ENCODE peak calls at places on chromosome 4, in eight cellular contexts. P is aorta, Z is SK-N-SH, W is heart left ventricle, A is psoas muscle, I is cardiac muscle cell, T is PC-3, M is body of pancreas. K is an unnamed sample.

GRCh38 chr4:3638080-3638715 is 106.0 kb upstream of the LRPAP1 start:
- DNase-seq in P (no peak), Z (no peak), W (no peak), A (no peak), I (no peak), T (no peak), M (no peak), K (no peak)

GRCh38 chr4:80036949-80037348 is 36.1 kb downstream of the ANTXR2 start:
- DNase-seq in P (no peak), Z (no peak), W (no peak), A (no peak), I (peak; percentile 97), T (no peak), M (no peak), K (no peak)

GRCh38 chr4:6609415-6610079 is 30.9 kb upstream of the MRFAP1 start:
- DNase-seq in P (no peak), Z (no peak), W (no peak), A (no peak), I (no peak), T (no peak), M (no peak), K (no peak)

GRCh38 chr4:118278473-118279274 is 74.1 kb downstream of the PRSS12 start:
- DNase-seq in P (peak; percentile 95), Z (peak; percentile 97), W (peak; percentile 97), A (peak; percentile 96), I (peak; percentile 95), T (peak; percentile 92), M (peak; percentile 99), K (peak; percentile 96)

GRCh38 chr4:159137176-159137575 is 34.3 kb downstream of the RAPGEF2 start:
- DNase-seq in P (no peak), Z (no peak), W (no peak), A (no peak), I (no peak), T (no peak), M (no peak), K (no peak)

GRCh38 chr4:1743975-1744374 is 22.7 kb downstream of the TACC3 start:
- DNase-seq in P (no peak), Z (no peak), W (no peak), A (no peak), I (no peak), T (no peak), M (no peak), K (no peak)

GRCh38 chr4:181819951-181820350 is 423.3 kb upstream of the TENM3 start:
- DNase-seq in P (no peak), Z (no peak), W (no peak), A (no peak), I (peak; percentile 53), T (no peak), M (no peak), K (no peak)

GRCh38 chr4:10164877-10165283 is 48.3 kb upstream of the WDR1 start:
- DNase-seq in P (no peak), Z (peak; percentile 55), W (peak; percentile 33), A (peak; percentile 19), I (peak; percentile 77), T (peak; percentile 43), M (no peak), K (peak; percentile 28)

GRCh38 chr4:139704915-139705485 is 39.4 kb downstream of the MGST2 start:
- DNase-seq in P (no peak), Z (no peak), W (no peak), A (no peak), I (peak; percentile 31), T (peak; percentile 10), M (no peak), K (no peak)

GRCh38 chr4:122450847-122451246 is 5.7 kb downstream of the IL2 start:
- DNase-seq in P (no peak), Z (no peak), W (no peak), A (no peak), I (peak; percentile 19), T (peak; percentile 62), M (no peak), K (no peak)

GRCh38 chr4:139844057-139844456 is 178.4 kb downstream of the MGST2 start:
- DNase-seq in P (no peak), Z (no peak), W (no peak), A (no peak), I (peak; percentile 33), T (no peak), M (no peak), K (no peak)

GRCh38 chr4:145935253-145936141 is 3.1 kb downstream of the ZNF827 start:
- DNase-seq in P (no peak), Z (peak; percentile 50), W (peak; percentile 68), A (peak; percentile 31), I (peak; percentile 54), T (no peak), M (peak; percentile 28), K (peak; percentile 73)

GRCh38 chr4:156829194-156829593 is 142.4 kb downstream of the PDGFC start:
- DNase-seq in P (peak; percentile 56), Z (no peak), W (no peak), A (no peak), I (peak; percentile 81), T (no peak), M (no peak), K (no peak)

GRCh38 chr4:7964890-7965662 is 25.4 kb upstream of the AFAP1 start:
- DNase-seq in P (peak; percentile 49), Z (no peak), W (peak; percentile 71), A (peak; percentile 50), I (peak; percentile 92), T (peak; percentile 44), M (peak; percentile 37), K (peak; percentile 75)

GRCh38 chr4:138158746-138159297 is 83.3 kb downstream of the SLC7A11 start:
- DNase-seq in P (no peak), Z (no peak), W (no peak), A (no peak), I (peak; percentile 51), T (peak; percentile 58), M (no peak), K (no peak)

GRCh38 chr4:182369211-182369610 is 126.0 kb downstream of the TENM3 start:
- DNase-seq in P (no peak), Z (no peak), W (no peak), A (no peak), I (peak; percentile 60), T (no peak), M (no peak), K (no peak)

GRCh38 chr4:19478791-19479190 is 772.9 kb upstream of the SLIT2 start:
- DNase-seq in P (no peak), Z (no peak), W (no peak), A (no peak), I (no peak), T (peak; percentile 53), M (no peak), K (no peak)

GRCh38 chr4:33518852-33519251 is 2725.5 kb downstream of the ARAP2 start:
- DNase-seq in P (no peak), Z (no peak), W (no peak), A (no peak), I (no peak), T (no peak), M (no peak), K (no peak)

GRCh38 chr4:28444886-28445496 is 1584.3 kb downstream of the STIM2 start:
- DNase-seq in P (no peak), Z (no peak), W (no peak), A (no peak), I (peak; percentile 6), T (peak; percentile 30), M (no peak), K (no peak)

GRCh38 chr4:175427751-175428150 is 384.3 kb downstream of the GPM6A start:
- DNase-seq in P (no peak), Z (peak; percentile 4), W (no peak), A (no peak), I (no peak), T (no peak), M (no peak), K (no peak)

GRCh38 chr4:144399927-144400326 is 246.0 kb upstream of the HHIP start:
- DNase-seq in P (peak; percentile 29), Z (no peak), W (no peak), A (no peak), I (peak; percentile 90), T (peak; percentile 93), M (no peak), K (no peak)

GRCh38 chr4:182227611-182228010 is 15.6 kb upstream of the TENM3 start:
- DNase-seq in P (no peak), Z (no peak), W (no peak), A (no peak), I (no peak), T (no peak), M (no peak), K (no peak)

GRCh38 chr4:187576751-187577150 is 418.8 kb upstream of the ZFP42 start:
- DNase-seq in P (no peak), Z (peak; percentile 18), W (no peak), A (no peak), I (no peak), T (no peak), M (no peak), K (no peak)

DNA sequence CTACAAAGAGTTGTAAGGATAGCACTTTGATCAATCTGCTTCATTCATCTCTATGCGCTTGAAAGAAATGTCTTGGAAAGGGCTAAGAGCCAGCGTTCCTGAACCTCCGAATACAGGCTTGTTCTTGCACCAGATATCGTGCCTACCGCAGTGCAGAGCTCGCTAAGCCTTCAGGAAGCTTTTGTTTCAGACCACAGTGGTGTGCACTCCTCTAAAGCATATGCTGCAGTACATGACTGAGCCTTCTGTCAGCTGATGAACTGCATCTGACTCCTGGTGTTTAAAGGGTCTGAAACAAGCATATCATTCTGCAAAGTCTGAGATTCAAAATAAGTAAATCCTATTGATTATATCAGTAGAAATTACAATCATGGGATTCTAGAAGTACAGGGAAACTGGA is 417.5 kb upstream of the ZFP42 start:
- DNase-seq in P (no peak), Z (no peak), W (no peak), A (no peak), I (no peak), T (no peak), M (no peak), K (no peak)
- H3K27me3 ChIP-seq in P (no peaks in the 10 kb centered on the region), Z (no peaks in the 10 kb centered on the region), W (no peaks in the 10 kb centered on the region), A (no peaks in the 10 kb centered on the region), I (no peaks in the 10 kb centered on the region), T (no peaks in the 10 kb centered on the region), M (no peaks in the 10 kb centered on the region), K (no peaks in the 10 kb centered on the region)

GRCh38 chr4:41471672-41472071 is 66.3 kb upstream of the LIMCH1 start:
- DNase-seq in P (no peak), Z (no peak), W (no peak), A (no peak), I (no peak), T (peak; percentile 39), M (no peak), K (no peak)
- H3K4me1 ChIP-seq in P (peaks cover 6% of the 10 kb centered on the region), Z (no peaks in the 10 kb centered on the region), W (peaks cover 28% of the 10 kb centered on the region), A (peaks cover 31% of the 10 kb centered on the region), I (no peaks in the 10 kb centered on the region), T (peaks cover 31% of the 10 kb centered on the region), M (no peaks in the 10 kb centered on the region), K (peaks cover 2% of the 10 kb centered on the region)

GRCh38 chr4:92241094-92241493 is 62.7 kb upstream of the GRID2 start:
- DNase-seq in P (no peak), Z (no peak), W (no peak), A (no peak), I (no peak), T (no peak), M (no peak), K (no peak)
- H3K27ac ChIP-seq in P (no peak overlapping the region), Z (no peak overlapping the region), W (no peak overlapping the region), A (no peak overlapping the region), I (no peak overlapping the region), T (no peak overlapping the region), M (no peak overlapping the region), K (no peak overlapping the region)

DNA sequence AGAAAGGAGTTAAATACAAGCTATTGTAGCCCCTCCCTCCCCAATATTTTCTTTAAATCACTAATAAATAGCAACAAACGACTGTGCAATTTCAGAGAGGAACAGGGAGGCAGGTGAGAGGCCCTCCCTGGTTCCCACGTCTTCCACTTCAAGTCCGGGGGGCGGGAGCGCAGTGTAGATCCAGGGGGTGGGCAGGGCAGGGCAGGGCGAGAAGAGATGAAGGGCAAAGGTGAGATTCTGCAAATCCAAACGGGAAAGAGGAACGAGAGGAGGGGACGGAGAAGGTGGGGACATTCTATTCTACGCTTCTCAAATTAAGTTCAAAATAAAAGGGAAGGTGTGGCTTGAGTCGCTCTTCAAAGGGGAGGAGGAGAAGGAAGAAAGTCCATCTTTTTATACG is 6.8 kb downstream of the NKX6-1 start:
- DNase-seq in P (no peak), Z (no peak), W (no peak), A (no peak), I (no peak), T (no peak), M (no peak), K (no peak)
- H3K27me3 ChIP-seq in P (no peaks in the 10 kb centered on the region), Z (peaks cover 91% of the 10 kb centered on the region), W (peaks cover 82% of the 10 kb centered on the region), A (peaks cover 40% of the 10 kb centered on the region), I (peaks cover 100% of the 10 kb centered on the region), T (no peaks in the 10 kb centered on the region), M (peaks cover 12% of the 10 kb centered on the region), K (peaks cover 4% of the 10 kb centered on the region)

K was measured in right cardiac atrium.